ENCODE peak calls at places on chromosomes 11 and 22, in six cellular contexts. Y is skeletal muscle cell, I is brain microvascular endothelial cell, Q is neural progenitor cell, P is left cardiac atrium, F is epithelial cell of esophagus. J is an unnamed sample.

GRCh38 chr11:129460714-129461113 is 85.1 kb downstream of the BARX2 start:
- DNase-seq in Y (no peak), I (no peak), Q (no peak), P (no peak), F (no peak), J (no peak)

GRCh38 chr22:46006379-46007002 is 29.5 kb upstream of the WNT7B start:
- DNase-seq in Y (peak; percentile 68), I (peak; percentile 76), Q (peak; percentile 93), P (peak; percentile 96), F (peak; percentile 87), J (peak; percentile 96)

GRCh38 chr11:296206-296975 is 2.9 kb downstream of the IFITM5 start:
- DNase-seq in Y (no peak), I (no peak), Q (no peak), P (peak; percentile 23), F (no peak), J (no peak)

GRCh38 chr11:94803491-94803890 is 35.3 kb downstream of the AMOTL1 start:
- DNase-seq in Y (no peak), I (no peak), Q (no peak), P (no peak), F (peak; percentile 30), J (no peak)

GRCh38 chr22:26702906-26703830 is 45.8 kb downstream of the MIAT start:
- DNase-seq in Y (peak; percentile 30), I (no peak), Q (no peak), P (no peak), F (no peak), J (no peak)

GRCh38 chr11:10019906-10020682 is 273.9 kb downstream of the SBF2 start:
- DNase-seq in Y (no peak), I (no peak), Q (no peak), P (no peak), F (peak; percentile 14), J (no peak)

GRCh38 chr22:31081963-31082605 is 966 bp downstream of the SMTN start:
- DNase-seq in Y (no peak), I (peak; percentile 44), Q (no peak), P (peak; percentile 25), F (peak; percentile 87), J (no peak)

GRCh38 chr11:116792869-116793475 is 1.3 kb upstream of the APOA5 start:
- DNase-seq in Y (peak; percentile 48), I (peak; percentile 60), Q (no peak), P (no peak), F (peak; percentile 90), J (no peak)

GRCh38 chr11:68014157-68014965 is 4.2 kb downstream of the ALDH3B1 start:
- DNase-seq in Y (peak; percentile 38), I (peak; percentile 77), Q (no peak), P (no peak), F (peak; percentile 82), J (no peak)

GRCh38 chr11:88632163-88632562 is 294.6 kb upstream of the CTSC start:
- DNase-seq in Y (no peak), I (no peak), Q (no peak), P (no peak), F (no peak), J (no peak)

GRCh38 chr11:78573271-78574035 is 1.2 kb downstream of the NARS2 start:
- DNase-seq in Y (no peak), I (no peak), Q (peak; percentile 50), P (no peak), F (no peak), J (no peak)

GRCh38 chr11:45528435-45528834 is 137.0 kb downstream of the CHST1 start:
- DNase-seq in Y (no peak), I (no peak), Q (no peak), P (no peak), F (no peak), J (no peak)

GRCh38 chr11:129704831-129705230 is 110.8 kb upstream of the TMEM45B start:
- DNase-seq in Y (no peak), I (no peak), Q (no peak), P (no peak), F (no peak), J (no peak)

GRCh38 chr22:40345271-40345670 is 1.0 kb upstream of the ADSL start:
- DNase-seq in Y (no peak), I (no peak), Q (no peak), P (no peak), F (peak; percentile 66), J (no peak)

GRCh38 chr22:26325641-26326040 is 103.4 kb upstream of the ASPHD2 start:
- DNase-seq in Y (no peak), I (no peak), Q (no peak), P (no peak), F (no peak), J (no peak)

GRCh38 chr11:60985991-60986915 is 14.8 kb downstream of the CD6 start:
- DNase-seq in Y (no peak), I (peak; percentile 41), Q (no peak), P (no peak), F (peak; percentile 87), J (no peak)

GRCh38 chr11:44775366-44776356 is 48.9 kb downstream of the TSPAN18 start:
- DNase-seq in Y (no peak), I (peak; percentile 32), Q (peak; percentile 78), P (peak; percentile 58), F (peak; percentile 63), J (no peak)

GRCh38 chr11:18452927-18453326 is 2.7 kb upstream of the LDHAL6A start:
- DNase-seq in Y (peak; percentile 14), I (peak; percentile 63), Q (no peak), P (no peak), F (peak; percentile 44), J (no peak)

GRCh38 chr11:84003181-84003580 is 717.0 kb upstream of the CCDC90B start:
- DNase-seq in Y (no peak), I (no peak), Q (no peak), P (no peak), F (no peak), J (no peak)

GRCh38 chr22:41021039-41021654 is 70.0 kb downstream of the RBX1 start:
- DNase-seq in Y (no peak), I (no peak), Q (peak; percentile 10), P (peak; percentile 23), F (no peak), J (no peak)

GRCh38 chr22:17981497-17981896 is 42.9 kb downstream of the MICAL3 start:
- DNase-seq in Y (no peak), I (no peak), Q (no peak), P (no peak), F (no peak), J (no peak)

GRCh38 chr22:23395476-23396361 is 184.4 kb downstream of the IGLL1 start:
- DNase-seq in Y (no peak), I (no peak), Q (no peak), P (no peak), F (no peak), J (no peak)

GRCh38 chr22:24871611-24872205 is 65.7 kb downstream of the SGSM1 start:
- DNase-seq in Y (no peak), I (no peak), Q (no peak), P (no peak), F (no peak), J (no peak)

GRCh38 chr22:33405194-33405593 is 347.0 kb upstream of the SYN3 start:
- DNase-seq in Y (no peak), I (no peak), Q (no peak), P (no peak), F (no peak), J (no peak)

J was measured in frontal cortex.